ENCODE peak calls at places on chromosomes 12 and 14, in ten cellular contexts. R is A549, G is spleen, T is ovary, M is heart left ventricle, V is sigmoid colon, I is right lobe of liver, C is Peyer's patch, A is uterus, O is tibial nerve. K is an unnamed sample.

GRCh38 chr12:117587646-117588287 is 226.3 kb upstream of the NOS1 start:
- DNase-seq in C (peak; percentile 78), M (peak; percentile 53), O (peak; percentile 16), R (peak; percentile 60), A (no peak), I (peak; percentile 65), G (no peak), V (no peak), T (peak; percentile 10), K (peak; percentile 26)

GRCh38 chr12:57093412-57094193 is 4.7 kb downstream of the NAB2 start:
- DNase-seq in T (peak; percentile 91), G (peak; percentile 89), C (peak; percentile 87), V (peak; percentile 94), O (peak; percentile 72), A (peak; percentile 92), R (peak; percentile 59), M (peak; percentile 79), I (peak; percentile 75), K (peak; percentile 70)

GRCh38 chr12:46577063-46577776 is 204.6 kb upstream of the SLC38A2 start:
- DNase-seq in T (no peak), M (no peak), I (no peak), O (no peak), G (no peak), A (no peak), C (no peak), R (peak; percentile 27), V (no peak), K (no peak)

GRCh38 chr14:39492267-39492666 is 60.0 kb upstream of the FBXO33 start:
- DNase-seq in V (no peak), G (no peak), O (no peak), A (no peak), M (no peak), T (no peak), C (no peak), R (peak; percentile 14), I (no peak), K (no peak)

GRCh38 chr12:94673951-94674570 is 23.7 kb upstream of the TMCC3 start:
- DNase-seq in C (no peak), V (no peak), O (no peak), M (no peak), R (no peak), G (no peak), A (no peak), I (no peak), T (no peak), K (no peak)

GRCh38 chr12:30953257-30953656 is 26.7 kb downstream of the TSPAN11 start:
- DNase-seq in M (no peak), T (no peak), A (no peak), I (no peak), O (no peak), V (no peak), R (no peak), G (no peak), C (no peak), K (no peak)

GRCh38 chr12:104276192-104277131 is 27.1 kb upstream of the EID3 start:
- DNase-seq in V (no peak), A (no peak), G (no peak), O (no peak), C (no peak), R (peak; percentile 64), T (no peak), M (no peak), I (no peak), K (no peak)

GRCh38 chr14:86973177-86973576 is 1019.8 kb downstream of the GALC start:
- DNase-seq in C (no peak), I (no peak), T (no peak), M (no peak), O (no peak), V (no peak), R (no peak), G (no peak), A (no peak), K (no peak)

GRCh38 chr14:58121530-58122186 is 30.4 kb downstream of the ARMH4 start:
- DNase-seq in M (no peak), G (no peak), V (no peak), T (no peak), A (no peak), I (no peak), C (no peak), R (no peak), O (no peak), K (no peak)

GRCh38 chr12:12700249-12700648 is 4.3 kb upstream of the GPR19 start:
- DNase-seq in C (no peak), R (no peak), O (no peak), I (no peak), T (no peak), G (no peak), M (no peak), V (no peak), A (no peak), K (no peak)
- H3K4me3 ChIP-seq in C (no peak overlapping the region), R (no peak overlapping the region), O (no peak overlapping the region), I (no peak overlapping the region), T (no peak overlapping the region), G (no peak overlapping the region), M (no peak overlapping the region), V (no peak overlapping the region), A (no peak overlapping the region), K (no peak overlapping the region)

DNA sequence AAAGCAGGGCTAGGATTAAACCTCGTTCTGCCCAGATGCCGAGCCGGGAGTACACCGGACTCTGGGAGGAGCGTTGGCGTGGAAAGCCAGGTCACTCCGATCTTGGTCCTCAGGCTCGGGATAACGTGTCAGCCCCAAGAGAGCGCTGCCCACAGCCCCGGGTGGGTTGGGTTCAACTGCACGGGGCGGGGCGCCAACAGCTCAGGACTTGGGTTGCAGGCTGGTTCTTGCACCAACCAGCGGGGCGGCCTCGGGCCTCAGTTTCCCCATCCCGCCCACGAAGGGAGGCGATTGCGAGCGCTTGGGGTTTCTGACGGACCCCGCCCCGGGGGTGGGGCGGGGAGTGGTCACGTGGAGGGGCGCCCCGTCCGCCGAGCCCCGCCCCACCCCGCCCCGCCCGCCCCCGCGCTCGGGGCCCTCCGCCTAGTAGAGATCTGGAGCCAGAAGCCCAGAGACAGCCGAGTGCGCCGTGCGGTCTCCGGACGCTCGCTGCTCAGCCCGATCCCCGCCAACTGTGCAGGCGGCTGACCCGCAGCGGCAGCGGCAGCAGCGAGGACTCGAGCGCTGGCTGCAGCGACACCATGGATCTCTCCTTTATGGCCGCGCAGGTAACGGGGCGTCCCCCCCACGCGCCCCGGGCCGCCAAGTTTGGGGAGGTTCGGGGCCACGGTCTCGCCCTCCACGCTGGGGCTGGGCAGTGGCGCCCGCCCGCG is at the start of gene C14orf132:
- DNase-seq in A (peak; percentile 84), O (peak; percentile 59), V (peak; percentile 85), G (peak; percentile 79), T (peak; percentile 42), I (peak; percentile 86), M (peak; percentile 60), R (peak; percentile 30), C (peak; percentile 70), K (peak; percentile 95)
- TF ChIP-seq POLR2A in A (peak; percentile 62), O (no peak), V (peak; percentile 65), G (no peak), T (no peak), I (peak; percentile 81), M (no peak), R (peak; percentile 57), C (no peak), K (no peak)

GRCh38 chr12:6535697-6535946 is 1.3 kb downstream of the GAPDH start:
- DNase-seq in A (no peak), C (no peak), T (no peak), G (no peak), M (no peak), V (no peak), I (no peak), R (no peak), O (no peak), K (no peak)

GRCh38 chr12:6534914-6535696 is 788 bp downstream of the GAPDH start:
- DNase-seq in R (peak; percentile 71), A (peak; percentile 74), I (peak; percentile 81), C (peak; percentile 90), O (peak; percentile 50), G (peak; percentile 95), T (peak; percentile 64), V (peak; percentile 92), M (peak; percentile 88), K (peak; percentile 82)

GRCh38 chr12:6532927-6533652 is 1.2 kb upstream of the GAPDH start:
- DNase-seq in V (peak; percentile 86), O (no peak), A (peak; percentile 65), I (peak; percentile 82), T (peak; percentile 66), R (peak; percentile 86), C (peak; percentile 83), M (peak; percentile 83), G (peak; percentile 89), K (no peak)

GRCh38 chr12:6533653-6534157 is 612 bp upstream of the GAPDH start:
- DNase-seq in T (peak; percentile 77), A (peak; percentile 73), C (peak; percentile 70), M (peak; percentile 85), I (peak; percentile 73), V (peak; percentile 90), G (peak; percentile 90), R (peak; percentile 95), O (no peak), K (peak; percentile 95)

GRCh38 chr12:6534158-6534913 is at the start of gene GAPDH:
- DNase-seq in G (peak; percentile 97), C (peak; percentile 96), M (peak; percentile 95), V (peak; percentile 97), I (peak; percentile 94), O (peak; percentile 82), A (peak; percentile 91), T (peak; percentile 91), R (peak; percentile 99), K (peak; percentile 86)
- TF ChIP-seq CTCF in G (peak; percentile 22), C (no peak), M (no peak), V (no peak), I (no peak), O (peak; percentile 34), A (no peak), T (no peak), R (no peak), K (no peak)

GRCh38 chr14:54651649-54652048 is 84.7 kb downstream of the SAMD4A start:
- DNase-seq in V (no peak), A (no peak), G (no peak), C (no peak), T (no peak), M (no peak), R (peak; percentile 10), O (no peak), I (no peak), K (no peak)

GRCh38 chr14:54654600-54654999 is 87.7 kb downstream of the SAMD4A start:
- DNase-seq in V (no peak), G (no peak), M (no peak), O (no peak), A (no peak), I (no peak), R (no peak), C (no peak), T (no peak), K (no peak)

GRCh38 chr14:54653764-54654469 is 87.0 kb downstream of the SAMD4A start:
- DNase-seq in O (peak; percentile 40), C (no peak), M (peak; percentile 67), A (no peak), V (peak; percentile 70), R (peak; percentile 25), T (no peak), I (peak; percentile 30), G (peak; percentile 75), K (peak; percentile 63)

GRCh38 chr14:54652188-54652889 is 85.4 kb downstream of the SAMD4A start:
- DNase-seq in T (peak; percentile 74), R (peak; percentile 94), G (no peak), V (peak; percentile 97), I (peak; percentile 57), A (peak; percentile 89), O (peak; percentile 80), M (peak; percentile 90), C (peak; percentile 76), K (peak; percentile 96)

DNA sequence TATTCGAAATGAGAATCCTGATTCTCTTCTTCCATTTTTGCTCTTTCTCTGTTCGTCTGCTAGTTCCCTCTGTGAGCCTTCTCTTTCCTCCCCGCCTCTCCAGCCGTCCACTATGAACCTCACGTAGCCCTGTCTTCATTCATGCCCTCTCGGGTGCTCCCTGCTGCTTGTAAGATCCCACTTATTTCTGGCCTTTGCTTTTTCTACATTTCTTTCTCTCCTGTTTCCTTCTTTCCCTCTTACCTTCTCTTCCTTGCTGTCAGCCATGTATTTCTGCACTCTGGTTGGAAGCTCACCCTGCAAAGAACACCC is 85.9 kb downstream of the SAMD4A start:
- DNase-seq in R (no peak), V (no peak), T (no peak), M (no peak), A (no peak), I (no peak), C (no peak), O (no peak), G (no peak), K (no peak)
- H3K4me3 ChIP-seq in R (peak overlapping the region; percentile 37), V (peak overlapping the region; percentile 18), T (no peak overlapping the region), M (peak overlapping the region; percentile 30), A (no peak overlapping the region), I (no peak overlapping the region), C (no peak overlapping the region), O (peak overlapping the region; percentile 19), G (no peak overlapping the region), K (no peak overlapping the region)